ENCODE peak calls at places on chromosome 18, in ten cellular contexts. B, M, H, Q, L, Z, D, X, E and R are unnamed samples.

GRCh38 chr18:26190506-26190905 is 35.7 kb upstream of the TAF4B start:
- DNase-seq in B (peak; percentile 44), M (peak; percentile 66), H (no peak), Q (no peak), L (no peak), Z (no peak), D (peak; percentile 38), X (no peak), E (peak; percentile 89), R (no peak)

GRCh38 chr18:67199993-67200617 is 316.4 kb downstream of the DSEL start:
- DNase-seq in B (peak; percentile 61), M (peak; percentile 3), H (no peak), Q (no peak), L (peak; percentile 65), Z (no peak), D (no peak), X (peak; percentile 39), E (peak; percentile 68), R (peak; percentile 72)

GRCh38 chr18:9536354-9537152 is 61.2 kb downstream of the RALBP1 start:
- DNase-seq in B (no peak), M (no peak), H (no peak), Q (no peak), L (peak; percentile 54), Z (no peak), D (no peak), X (no peak), E (no peak), R (no peak)

GRCh38 chr18:76977108-76977621 is 154.8 kb downstream of the ZNF236 start:
- DNase-seq in B (no peak), M (no peak), H (peak; percentile 59), Q (no peak), L (no peak), Z (no peak), D (no peak), X (no peak), E (no peak), R (no peak)

GRCh38 chr18:11553098-11553940 is 56.1 kb upstream of the SLC35G4 start:
- DNase-seq in B (peak; percentile 62), M (no peak), H (no peak), Q (no peak), L (peak; percentile 65), Z (no peak), D (no peak), X (peak; percentile 23), E (peak; percentile 75), R (no peak)

GRCh38 chr18:12745095-12745820 is 42.4 kb downstream of the PSMG2 start:
- DNase-seq in B (no peak), M (no peak), H (no peak), Q (no peak), L (no peak), Z (no peak), D (no peak), X (no peak), E (no peak), R (no peak)

GRCh38 chr18:10247402-10248117 is 206.9 kb upstream of the APCDD1 start:
- DNase-seq in B (no peak), M (no peak), H (no peak), Q (no peak), L (no peak), Z (no peak), D (no peak), X (no peak), E (no peak), R (no peak)

GRCh38 chr18:78996741-78997490 is 17.3 kb downstream of the SALL3 start:
- DNase-seq in B (no peak), M (no peak), H (no peak), Q (no peak), L (no peak), Z (no peak), D (no peak), X (no peak), E (no peak), R (no peak)

GRCh38 chr18:1732143-1732542 is 827.5 kb downstream of the ADCYAP1 start:
- DNase-seq in B (no peak), M (no peak), H (no peak), Q (no peak), L (no peak), Z (no peak), D (no peak), X (no peak), E (no peak), R (no peak)

GRCh38 chr18:46856975-46857374 is 60.3 kb downstream of the PIAS2 start:
- DNase-seq in B (peak; percentile 10), M (no peak), H (no peak), Q (no peak), L (no peak), Z (no peak), D (no peak), X (no peak), E (peak; percentile 1), R (peak; percentile 1)

GRCh38 chr18:7177131-7177744 is 53.7 kb upstream of the LRRC30 start:
- DNase-seq in B (peak; percentile 72), M (no peak), H (no peak), Q (no peak), L (peak; percentile 78), Z (no peak), D (no peak), X (peak; percentile 44), E (no peak), R (no peak)

GRCh38 chr18:78986018-78986481 is 6.4 kb downstream of the SALL3 start:
- DNase-seq in B (peak; percentile 22), M (no peak), H (no peak), Q (no peak), L (peak; percentile 9), Z (no peak), D (no peak), X (no peak), E (no peak), R (peak; percentile 22)